ENCODE peak calls at places on chromosome 15, in four cellular contexts. S is HepG2, J is HCT116, Q is K562. E is an unnamed sample.

GRCh38 chr15:47411733-47412530 is 305.4 kb upstream of the SEMA6D start:
- DNase-seq in Q (no peak), J (no peak), S (no peak), E (no peak)

GRCh38 chr15:55796321-55796965 is 53.5 kb upstream of the PRTG start:
- DNase-seq in J (no peak), Q (no peak), S (no peak), E (no peak)

GRCh38 chr15:57462391-57462790 is 86.1 kb downstream of the CGNL1 start:
- DNase-seq in Q (no peak), J (no peak), S (no peak), E (no peak)

GRCh38 chr15:82663186-82663600 is 16.0 kb upstream of the CPEB1 start:
- DNase-seq in S (peak), J (no peak), Q (peak), E (no peak)

GRCh38 chr15:36912311-36912712 is 188.0 kb downstream of the MEIS2 start:
- DNase-seq in Q (no peak), S (no peak), J (no peak), E (no peak)

GRCh38 chr15:79523266-79523665 is 91.1 kb downstream of the MINAR1 start:
- DNase-seq in Q (no peak), J (no peak), S (no peak), E (no peak)

GRCh38 chr15:42456971-42457370 is 34.0 kb downstream of the ZNF106 start:
- DNase-seq in Q (no peak), J (no peak), S (no peak), E (no peak)

GRCh38 chr15:74333093-74333492 is 34.4 kb downstream of the CYP11A1 start:
- DNase-seq in S (no peak), Q (no peak), J (no peak), E (no peak)

GRCh38 chr15:69664572-69665326 is 212.1 kb downstream of the RPLP1 start:
- DNase-seq in S (no peak), J (no peak), Q (no peak), E (no peak)

GRCh38 chr15:71390101-71390500 is 274.8 kb downstream of the THSD4 start:
- DNase-seq in J (no peak), S (no peak), Q (no peak), E (no peak)

GRCh38 chr15:83199288-83199687 is 8.3 kb downstream of the HDGFL3 start:
- DNase-seq in S (no peak), J (no peak), Q (no peak), E (no peak)

GRCh38 chr15:45714501-45715488 is 80.0 kb downstream of the SQOR start:
- DNase-seq in Q (peak), J (peak), S (peak), E (no peak)

GRCh38 chr15:58232273-58233065 is 94.3 kb downstream of the AQP9 start:
- DNase-seq in Q (no peak), S (no peak), J (no peak), E (no peak)

GRCh38 chr15:46892621-46893160 is 824.6 kb upstream of the SEMA6D start:
- DNase-seq in J (no peak), S (no peak), Q (no peak), E (no peak)

GRCh38 chr15:46450112-46450809 is 815.4 kb downstream of the SQOR start:
- DNase-seq in S (peak), J (no peak), Q (no peak), E (no peak)

GRCh38 chr15:31489801-31490646 is 163.4 kb downstream of the KLF13 start:
- DNase-seq in S (peak), Q (peak), J (peak), E (no peak)

GRCh38 chr15:38905634-38906033 is 341.0 kb upstream of the RASGRP1 start:
- DNase-seq in S (no peak), Q (no peak), J (no peak), E (no peak)

GRCh38 chr15:71962537-71962936 is 152.2 kb downstream of the NR2E3 start:
- DNase-seq in Q (no peak), S (peak), J (no peak), E (no peak)

GRCh38 chr15:97786741-97787140 is 173.8 kb upstream of the ARRDC4 start:
- DNase-seq in S (no peak), J (no peak), Q (no peak), E (no peak)

GRCh38 chr15:83289160-83289559 is 4.7 kb upstream of the BNC1 start:
- DNase-seq in J (no peak), S (no peak), Q (no peak), E (no peak)

GRCh38 chr15:38253448-38253847 is 812 bp downstream of the SPRED1 start:
- DNase-seq in Q (peak), S (no peak), J (peak), E (no peak)

GRCh38 chr15:37015025-37015424 is 85.3 kb downstream of the MEIS2 start:
- DNase-seq in S (no peak), Q (no peak), J (no peak), E (no peak)

GRCh38 chr15:74845581-74845980 is 2.6 kb upstream of the ULK3 start:
- DNase-seq in S (no peak), Q (no peak), J (no peak), E (no peak)

GRCh38 chr15:33533197-33533596 is 222.4 kb downstream of the RYR3 start:
- DNase-seq in J (no peak), S (no peak), Q (no peak), E (no peak)

GRCh38 chr15:97976129-97976528 is 15.6 kb downstream of the ARRDC4 start:
- DNase-seq in S (no peak), J (no peak), Q (no peak), E (no peak)

GRCh38 chr15:98787936-98788757 is 139.8 kb downstream of the IGF1R start:
- DNase-seq in Q (no peak), J (no peak), S (peak), E (no peak)

GRCh38 chr15:50883903-50884302 is 24.6 kb upstream of the AP4E1 start:
- DNase-seq in J (no peak), S (no peak), Q (no peak), E (no peak)

GRCh38 chr15:81729340-81729739 is 316.5 kb downstream of the MEX3B start:
- DNase-seq in J (no peak), S (no peak), Q (no peak), E (no peak)

GRCh38 chr15:58545307-58546065 is 113.7 kb downstream of the LIPC start:
- DNase-seq in S (no peak), Q (no peak), J (no peak), E (no peak)

GRCh38 chr15:45114751-45115085 is 592 bp downstream of the DUOXA2 start:
- DNase-seq in J (no peak), Q (no peak), S (no peak), E (no peak)

GRCh38 chr15:59685737-59686297 is 3.3 kb downstream of the BNIP2 start:
- DNase-seq in J (no peak), Q (no peak), S (no peak), E (no peak)

GRCh38 chr15:36810656-36811449 is 231.4 kb downstream of the CDIN1 start:
- DNase-seq in Q (peak), S (no peak), J (no peak), E (peak)

GRCh38 chr15:56460046-56460445 is 4.9 kb downstream of the MNS1 start:
- DNase-seq in Q (no peak), J (no peak), S (no peak), E (no peak)

GRCh38 chr15:49441816-49442215 is 18.8 kb downstream of the FGF7 start:
- DNase-seq in J (no peak), Q (no peak), S (no peak), E (no peak)

GRCh38 chr15:73683624-73684536 is at the start of gene CD276:
- DNase-seq in S (peak), J (peak), Q (peak), E (no peak)

GRCh38 chr15:70856884-70857546 is 3.1 kb upstream of the LARP6 start:
- DNase-seq in Q (no peak), S (no peak), J (peak), E (peak)

GRCh38 chr15:48968066-48968465 is 4.3 kb upstream of the SHC4 start:
- DNase-seq in Q (no peak), S (no peak), J (no peak), E (no peak)

GRCh38 chr15:101528108-101528916 is 38.8 kb upstream of the PCSK6 start:
- DNase-seq in S (peak), Q (no peak), J (no peak), E (no peak)

DNA sequence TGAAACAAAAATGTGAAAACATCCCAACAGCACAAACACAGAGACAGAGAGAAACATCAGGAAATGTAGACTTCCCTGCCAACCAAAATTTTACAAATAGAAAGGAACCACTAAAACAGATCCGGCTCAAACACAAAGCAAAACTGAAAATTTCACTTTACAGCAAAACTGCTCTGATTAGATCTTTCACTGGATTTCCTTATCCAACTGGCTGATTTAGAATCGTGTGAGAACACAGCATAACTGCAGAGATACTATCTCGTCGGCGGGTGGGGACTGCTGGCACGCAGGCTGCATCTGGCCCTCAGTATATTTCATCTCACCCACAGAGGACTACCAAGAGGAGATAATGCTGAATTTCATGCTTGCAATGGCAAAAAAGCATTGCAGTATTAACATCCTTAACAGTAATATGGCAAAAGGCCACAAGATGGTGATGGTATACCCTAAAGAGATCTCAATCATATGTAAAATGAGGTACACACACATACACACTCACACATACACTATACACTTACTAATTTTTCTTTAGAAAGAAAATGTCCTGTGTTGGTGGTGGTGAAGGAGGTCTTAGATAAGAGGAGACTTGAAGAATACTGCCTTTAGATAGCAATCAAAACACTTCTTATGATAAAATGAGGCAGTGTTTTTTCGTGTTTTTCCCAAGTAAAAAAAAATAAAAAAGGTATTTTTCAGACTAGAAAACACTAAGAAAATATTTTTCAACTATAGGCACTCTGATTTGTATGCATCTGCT is 10.6 kb upstream of the LEO1 start:
- DNase-seq in Q (no peak), J (peak), S (peak), E (peak)
- TF ChIP-seq REST in Q (no peak), J (no peak), S (no peak), E (no peak)

GRCh38 chr15:65920825-65921309 is 51.6 kb downstream of the RAB11A start:
- DNase-seq in Q (no peak), J (no peak), S (no peak), E (no peak)
- TF ChIP-seq TCF7L2 in Q (no peak), J (no peak), S (no peak), E (no peak)

GRCh38 chr15:34886134-34886533 is 83.4 kb downstream of the AQR start:
- DNase-seq in Q (no peak), J (no peak), S (no peak), E (no peak)
- TF ChIP-seq REST in Q (no peak), J (no peak), S (no peak), E (no peak)

GRCh38 chr15:52653451-52653964 is 25.7 kb downstream of the ATOSA start:
- DNase-seq in J (no peak), Q (no peak), S (no peak), E (peak)
- TF ChIP-seq TCF7L2 in J (no peak), Q (no peak), S (no peak), E (no peak)

GRCh38 chr15:77544162-77544561 is 88.5 kb downstream of the LINGO1 start:
- DNase-seq in J (no peak), S (no peak), Q (no peak), E (no peak)

GRCh38 chr15:77543159-77543882 is 89.4 kb downstream of the LINGO1 start:
- DNase-seq in Q (peak), S (peak), J (peak), E (peak)

GRCh38 chr15:77540346-77541060 is 92.2 kb downstream of the LINGO1 start:
- DNase-seq in S (no peak), Q (no peak), J (no peak), E (no peak)

GRCh38 chr15:77542491-77543001 is 90.2 kb downstream of the LINGO1 start:
- DNase-seq in S (no peak), J (no peak), Q (no peak), E (no peak)

GRCh38 chr15:77541421-77542181 is 91.1 kb downstream of the LINGO1 start:
- DNase-seq in Q (no peak), S (no peak), J (no peak), E (no peak)
- TF ChIP-seq REST in Q (no peak), S (no peak), J (no peak), E (no peak)

GRCh38 chr15:29037997-29038700 is 152.4 kb downstream of the APBA2 start:
- DNase-seq in S (no peak), J (no peak), Q (no peak), E (no peak)
- TF ChIP-seq TCF7L2 in S (no peak), J (no peak), Q (no peak), E (no peak)

DNA sequence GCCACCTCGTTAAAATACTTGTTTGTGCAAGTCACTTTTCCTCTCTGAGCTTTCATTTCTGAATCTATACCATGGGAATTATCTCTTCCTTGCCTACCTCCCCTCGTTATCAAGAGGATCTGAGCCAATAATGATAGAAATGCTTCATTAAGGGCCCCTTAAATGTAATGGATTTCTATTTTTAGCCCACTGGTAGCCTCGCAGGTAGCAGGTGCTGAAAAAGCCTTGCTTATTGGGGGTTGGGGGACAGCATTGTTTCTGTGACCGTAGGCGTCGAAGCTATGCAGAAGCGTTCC is 466 bp upstream of the PIAS1 start:
- DNase-seq in J (no peak), S (no peak), Q (no peak), E (no peak)
- TF ChIP-seq REST in J (no peak), S (no peak), Q (no peak), E (no peak)

GRCh38 chr15:67906382-67906781 is 66.5 kb upstream of the RNU6-1 start:
- DNase-seq in J (no peak), S (peak), Q (no peak), E (no peak)
- TF ChIP-seq TCF7L2 in J (no peak), S (no peak), Q (no peak), E (no peak)

GRCh38 chr15:95604634-95605036 is 725.9 kb upstream of the NR2F2 start:
- DNase-seq in Q (no peak), J (no peak), S (no peak), E (no peak)
- TF ChIP-seq REST in Q (no peak), J (no peak), S (no peak), E (no peak)

DNA sequence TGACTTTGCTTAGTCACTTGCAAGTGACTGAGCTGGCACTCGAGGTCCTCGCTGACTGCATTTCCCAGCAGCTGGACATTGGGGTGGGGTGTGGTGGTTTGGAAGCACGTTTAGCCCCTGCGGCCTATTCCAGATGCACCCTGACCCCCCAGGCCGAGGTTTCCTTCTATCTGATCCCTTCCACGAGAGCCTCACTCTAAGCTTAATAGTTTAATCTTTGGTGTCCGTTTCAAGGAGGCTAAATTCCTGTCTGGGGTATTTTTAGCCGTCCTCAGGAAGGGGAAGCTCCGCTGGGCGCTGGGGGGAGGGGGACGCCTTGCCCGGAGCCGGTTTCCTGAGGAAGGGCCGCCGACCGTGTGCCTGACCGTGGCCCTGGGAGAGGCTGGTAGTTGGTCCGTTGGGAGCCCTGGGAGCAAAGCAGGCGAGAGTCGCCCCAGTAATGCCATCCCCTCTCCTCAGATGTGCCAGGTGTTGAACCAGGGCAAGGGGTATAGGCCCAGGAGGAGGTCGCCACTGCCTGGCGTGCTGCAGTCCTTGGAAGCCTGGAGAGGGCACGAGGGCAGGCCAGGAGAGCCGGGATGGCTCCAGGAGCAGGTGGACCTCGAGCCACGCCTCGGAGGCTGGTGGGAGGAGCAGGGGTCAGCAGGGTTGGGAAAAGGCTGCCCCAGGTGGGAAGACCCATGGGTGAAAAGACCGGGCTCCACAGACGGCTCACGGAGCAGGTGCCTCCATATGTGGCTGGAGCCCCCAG is 37.2 kb downstream of the IDH2 start:
- DNase-seq in S (no peak), Q (no peak), J (no peak), E (no peak)
- TF ChIP-seq TCF7L2 in S (no peak), Q (no peak), J (no peak), E (no peak)

E was measured in Panc1.